ENCODE peak calls at places on chromosomes 1 and 21, in ten cellular contexts. T is foreskin melanocyte; N is CD8-positive, alpha-beta memory T cell; P is Kasumi-1; X is ovary; U is OCI-M1; S is tibial artery; D is lung microvascular endothelial cell; B is GM23248; V is astrocyte of the spinal cord. A is an unnamed sample.

GRCh38 chr1:168408531-168409242 is 128.0 kb downstream of the TBX19 start:
- DNase-seq in N (peak), T (no peak), X (no peak), B (peak), U (peak), S (no peak), V (peak), D (peak), P (no peak), A (no peak)

GRCh38 chr1:23742670-23743286 is 493 bp upstream of the ELOA start:
- DNase-seq in T (no peak), P (peak), B (peak), N (no peak), S (peak), X (no peak), U (peak), V (no peak), D (peak), A (no peak)

GRCh38 chr1:192491804-192492554 is 83.6 kb upstream of the RGS1 start:
- DNase-seq in B (peak), X (no peak), D (peak), U (no peak), V (peak), S (no peak), T (no peak), N (no peak), P (no peak), A (no peak)

GRCh38 chr1:94979126-94979525 is 52.2 kb upstream of the CNN3 start:
- DNase-seq in S (no peak), V (no peak), D (no peak), N (no peak), X (no peak), P (no peak), B (no peak), U (no peak), T (no peak), A (no peak)

GRCh38 chr21:43902441-43902840 is 37.4 kb downstream of the AGPAT3 start:
- DNase-seq in N (no peak), X (peak), D (peak), T (no peak), S (no peak), P (no peak), U (no peak), V (no peak), B (no peak), A (no peak)

GRCh38 chr21:27649323-27649722 is 682.4 kb upstream of the ADAMTS5 start:
- DNase-seq in T (peak), U (no peak), P (no peak), S (no peak), V (peak), X (no peak), D (peak), N (no peak), B (peak), A (no peak)

GRCh38 chr1:222600274-222600673 is 10.5 kb upstream of the TAF1A start:
- DNase-seq in P (no peak), T (no peak), N (no peak), D (no peak), S (no peak), X (no peak), U (no peak), V (no peak), B (no peak), A (no peak)

GRCh38 chr1:19457555-19457954 is 27.8 kb downstream of the CAPZB start:
- DNase-seq in D (peak), U (no peak), X (no peak), V (no peak), B (no peak), S (no peak), T (no peak), P (no peak), N (no peak), A (no peak)